ENCODE peak calls at places on chromosomes 13 and 19, in five cellular contexts. C is Karpas-422, E is heart right ventricle, A is GM13977, Y is progenitor cell of endocrine pancreas. U is an unnamed sample.

GRCh38 chr19:55173186-55173716 is 6.8 kb upstream of the DNAAF3 start:
- DNase-seq in Y (no peak), E (no peak), C (no peak), A (no peak), U (no peak)

GRCh38 chr13:21884299-21884878 is 213.5 kb downstream of the FGF9 start:
- DNase-seq in E (no peak), C (no peak), Y (no peak), A (no peak), U (no peak)

GRCh38 chr13:21478881-21479808 is 20.0 kb upstream of the ZDHHC20 start:
- DNase-seq in C (peak; percentile 89), A (peak; percentile 66), Y (no peak), E (no peak), U (peak; percentile 65)

GRCh38 chr19:29836409-29836825 is 24.6 kb downstream of the CCNE1 start:
- DNase-seq in Y (no peak), A (peak; percentile 78), E (no peak), C (no peak), U (no peak)

GRCh38 chr13:60788156-60788829 is 391.3 kb downstream of the TDRD3 start:
- DNase-seq in Y (no peak), C (no peak), E (peak; percentile 15), A (no peak), U (no peak)

GRCh38 chr19:3801412-3802096 is 15.4 kb upstream of the MATK start:
- DNase-seq in E (peak; percentile 43), Y (no peak), A (no peak), C (no peak), U (peak; percentile 40)

GRCh38 chr19:31263317-31263716 is 85.9 kb downstream of the TSHZ3 start:
- DNase-seq in E (no peak), Y (no peak), A (no peak), C (no peak), U (no peak)

GRCh38 chr13:83125791-83126190 is 756.5 kb downstream of the SLITRK1 start:
- DNase-seq in Y (no peak), A (no peak), E (no peak), C (no peak), U (no peak)

GRCh38 chr19:31555634-31556215 is 206.5 kb upstream of the TSHZ3 start:
- DNase-seq in Y (no peak), C (no peak), A (no peak), E (no peak), U (no peak)

GRCh38 chr19:8600064-8600463 is 10.5 kb downstream of the ADAMTS10 start:
- DNase-seq in Y (no peak), E (no peak), A (no peak), C (no peak), U (no peak)

GRCh38 chr13:114321256-114321655 is 7.0 kb downstream of the CHAMP1 start:
- DNase-seq in A (no peak), Y (no peak), C (no peak), E (no peak), U (no peak)

GRCh38 chr13:94128430-94128829 is 351.1 kb downstream of the DCT start:
- DNase-seq in Y (no peak), E (no peak), C (no peak), A (no peak), U (no peak)

GRCh38 chr13:27667946-27668345 is 46.3 kb downstream of the POLR1D start:
- DNase-seq in A (no peak), C (no peak), E (no peak), Y (no peak), U (no peak)

GRCh38 chr19:44746946-44747738 is 1.4 kb upstream of the BCL3 start:
- DNase-seq in Y (peak; percentile 34), A (peak; percentile 89), E (peak; percentile 96), C (no peak), U (peak; percentile 61)

GRCh38 chr19:38337360-38337653 is 1.7 kb downstream of the CATSPERG start:
- DNase-seq in A (no peak), Y (no peak), E (no peak), C (no peak), U (no peak)